ENCODE peak calls at places on chromosomes 16 and 17, in nine cellular contexts. One of them, this sample, is unnamed.

GRCh38 chr16:35735403-35736251 is 2276.2 kb downstream of the TP53TG3F start:
- DNase-seq in activated T-cell treated with anti-CD3 and anti-CD28 coated beads, Interleukin-2, amount 50 U/mL, for 48 hours: no peak
- DNase-seq in activated CD8-positive, alpha-beta memory T cell treated with anti-CD3 and anti-CD28 coated beads for 48 hours: no peak
- DNase-seq in GM23248: no peak
- DNase-seq in hippocampal formation: no peak
- DNase-seq in activated CD4-positive, alpha-beta T cell treated with anti-CD3 and anti-CD28 coated beads for 4 hours: no peak
- DNase-seq in left lung: no peak
- DNase-seq in WERI-Rb-1: no peak
- DNase-seq in uterus: no peak
- DNase-seq in this sample: no peak

GRCh38 chr16:79021991-79022390 is 578.5 kb downstream of the MAF start:
- DNase-seq in activated T-cell treated with anti-CD3 and anti-CD28 coated beads, Interleukin-2, amount 50 U/mL, for 48 hours: no peak
- DNase-seq in activated CD8-positive, alpha-beta memory T cell treated with anti-CD3 and anti-CD28 coated beads for 48 hours: no peak
- DNase-seq in GM23248: no peak
- DNase-seq in hippocampal formation: no peak
- DNase-seq in activated CD4-positive, alpha-beta T cell treated with anti-CD3 and anti-CD28 coated beads for 4 hours: no peak
- DNase-seq in left lung: no peak
- DNase-seq in WERI-Rb-1: no peak
- DNase-seq in uterus: no peak
- DNase-seq in this sample: no peak

GRCh38 chr17:78933959-78934568 is 8.9 kb upstream of the TIMP2 start:
- DNase-seq in activated T-cell treated with anti-CD3 and anti-CD28 coated beads, Interleukin-2, amount 50 U/mL, for 48 hours: no peak
- DNase-seq in activated CD8-positive, alpha-beta memory T cell treated with anti-CD3 and anti-CD28 coated beads for 48 hours: no peak
- DNase-seq in GM23248: peak
- DNase-seq in hippocampal formation: peak
- DNase-seq in activated CD4-positive, alpha-beta T cell treated with anti-CD3 and anti-CD28 coated beads for 4 hours: no peak
- DNase-seq in left lung: peak
- DNase-seq in WERI-Rb-1: peak
- DNase-seq in uterus: peak
- DNase-seq in this sample: peak

GRCh38 chr17:37043201-37043600 is 94.4 kb downstream of the AATF start:
- DNase-seq in activated T-cell treated with anti-CD3 and anti-CD28 coated beads, Interleukin-2, amount 50 U/mL, for 48 hours: no peak
- DNase-seq in activated CD8-positive, alpha-beta memory T cell treated with anti-CD3 and anti-CD28 coated beads for 48 hours: no peak
- DNase-seq in GM23248: peak
- DNase-seq in hippocampal formation: no peak
- DNase-seq in activated CD4-positive, alpha-beta T cell treated with anti-CD3 and anti-CD28 coated beads for 4 hours: no peak
- DNase-seq in left lung: no peak
- DNase-seq in WERI-Rb-1: no peak
- DNase-seq in uterus: no peak
- DNase-seq in this sample: no peak

GRCh38 chr17:75515229-75515522 is 161 bp downstream of the CASKIN2 start:
- DNase-seq in activated T-cell treated with anti-CD3 and anti-CD28 coated beads, Interleukin-2, amount 50 U/mL, for 48 hours: no peak
- DNase-seq in activated CD8-positive, alpha-beta memory T cell treated with anti-CD3 and anti-CD28 coated beads for 48 hours: no peak
- DNase-seq in GM23248: no peak
- DNase-seq in hippocampal formation: no peak
- DNase-seq in activated CD4-positive, alpha-beta T cell treated with anti-CD3 and anti-CD28 coated beads for 4 hours: no peak
- DNase-seq in left lung: no peak
- DNase-seq in WERI-Rb-1: no peak
- DNase-seq in uterus: no peak
- DNase-seq in this sample: no peak

GRCh38 chr16:27706803-27707685 is 157.1 kb downstream of the KATNIP start:
- DNase-seq in activated T-cell treated with anti-CD3 and anti-CD28 coated beads, Interleukin-2, amount 50 U/mL, for 48 hours: no peak
- DNase-seq in activated CD8-positive, alpha-beta memory T cell treated with anti-CD3 and anti-CD28 coated beads for 48 hours: no peak
- DNase-seq in GM23248: no peak
- DNase-seq in hippocampal formation: no peak
- DNase-seq in activated CD4-positive, alpha-beta T cell treated with anti-CD3 and anti-CD28 coated beads for 4 hours: no peak
- DNase-seq in left lung: no peak
- DNase-seq in WERI-Rb-1: peak
- DNase-seq in uterus: no peak
- DNase-seq in this sample: no peak

GRCh38 chr16:3876695-3877094 is 3.8 kb downstream of the CREBBP start:
- DNase-seq in activated T-cell treated with anti-CD3 and anti-CD28 coated beads, Interleukin-2, amount 50 U/mL, for 48 hours: no peak
- DNase-seq in activated CD8-positive, alpha-beta memory T cell treated with anti-CD3 and anti-CD28 coated beads for 48 hours: no peak
- DNase-seq in GM23248: peak
- DNase-seq in hippocampal formation: no peak
- DNase-seq in activated CD4-positive, alpha-beta T cell treated with anti-CD3 and anti-CD28 coated beads for 4 hours: no peak
- DNase-seq in left lung: no peak
- DNase-seq in WERI-Rb-1: no peak
- DNase-seq in uterus: no peak
- DNase-seq in this sample: no peak

GRCh38 chr17:49779730-49780220 is 8.7 kb upstream of the KAT7 start:
- DNase-seq in activated T-cell treated with anti-CD3 and anti-CD28 coated beads, Interleukin-2, amount 50 U/mL, for 48 hours: no peak
- DNase-seq in activated CD8-positive, alpha-beta memory T cell treated with anti-CD3 and anti-CD28 coated beads for 48 hours: no peak
- DNase-seq in GM23248: peak
- DNase-seq in hippocampal formation: peak
- DNase-seq in activated CD4-positive, alpha-beta T cell treated with anti-CD3 and anti-CD28 coated beads for 4 hours: peak
- DNase-seq in left lung: no peak
- DNase-seq in WERI-Rb-1: peak
- DNase-seq in uterus: peak
- DNase-seq in this sample: peak

This sample was measured in midbrain.